ENCODE peak calls at places on chromosome 16, in eight cellular contexts. Q, V, L, B, Y, R, W and A are unnamed samples.
A peak's percentile ranks its signal among the peaks of the same experiment; 100 is the strongest.

GRCh38 chr16:9095998-9096397 is 4.6 kb downstream of the HAPSTR1 start:
- DNase-seq in W (no peak), L (no peak), V (no peak), R (no peak), B (no peak), Y (no peak), Q (no peak), A (no peak)

GRCh38 chr16:84327926-84328505 is 33.3 kb downstream of the WFDC1 start:
- DNase-seq in W (no peak), B (no peak), L (no peak), Q (no peak), R (no peak), V (no peak), Y (no peak), A (no peak)

GRCh38 chr16:86207350-86207749 is 303.0 kb upstream of the FOXF1 start:
- DNase-seq in B (no peak), V (no peak), L (no peak), W (no peak), Y (no peak), Q (no peak), R (no peak), A (no peak)

GRCh38 chr16:85010446-85010930 is 847 bp downstream of the ZDHHC7 start:
- DNase-seq in Y (no peak), W (no peak), B (no peak), Q (no peak), V (no peak), R (no peak), L (no peak), A (no peak)

GRCh38 chr16:81035975-81036750 is 521 bp downstream of the ATMIN start:
- DNase-seq in W (peak; percentile 20), B (peak; percentile 46), Y (peak; percentile 42), Q (no peak), V (peak; percentile 30), L (no peak), R (peak; percentile 11), A (no peak)

GRCh38 chr16:84839956-84840355 is 20.2 kb downstream of the CRISPLD2 start:
- DNase-seq in Y (peak; percentile 75), Q (no peak), R (no peak), V (no peak), W (no peak), B (peak; percentile 97), L (no peak), A (no peak)

GRCh38 chr16:67942200-67942509 is 1.8 kb downstream of the LCAT start:
- DNase-seq in V (no peak), Q (no peak), R (peak; percentile 25), W (no peak), L (no peak), Y (peak; percentile 66), B (peak; percentile 45), A (no peak)

GRCh38 chr16:6375471-6376075 is 957.1 kb upstream of the RBFOX1 start:
- DNase-seq in R (no peak), W (no peak), B (no peak), V (no peak), Y (no peak), L (peak; percentile 24), Q (no peak), A (no peak)

GRCh38 chr16:87043273-87044030 is 273.7 kb downstream of the C16orf95 start:
- DNase-seq in L (no peak), V (no peak), Y (no peak), W (no peak), B (peak; percentile 15), R (no peak), Q (no peak), A (no peak)

GRCh38 chr16:85412911-85413520 is 200.1 kb upstream of the GSE1 start:
- DNase-seq in Q (no peak), R (no peak), V (no peak), Y (no peak), W (peak; percentile 9), L (no peak), B (no peak), A (no peak)

GRCh38 chr16:87850009-87851006 is 19.0 kb downstream of the SLC7A5 start:
- DNase-seq in L (peak; percentile 31), W (peak; percentile 60), Q (peak; percentile 67), Y (peak; percentile 84), R (peak; percentile 76), V (no peak), B (peak; percentile 62), A (no peak)